ENCODE peak calls at places on chromosomes 6 and 20, in five cellular contexts. One of them, this sample, is unnamed.

GRCh38 chr6:107540465-107540857 is 50.5 kb downstream of the SOBP start:
- DNase-seq in RCC 7860: no peak
- DNase-seq in amygdala: no peak
- DNase-seq in aorta: no peak
- DNase-seq in NCI-H2227 treated with DMSO at 0.1 percent for 48 hours: peak
- DNase-seq in this sample: no peak

GRCh38 chr20:8361008-8361652 is 229.1 kb downstream of the PLCB1 start:
- DNase-seq in RCC 7860: no peak
- DNase-seq in aorta: no peak
- DNase-seq in amygdala: no peak
- DNase-seq in NCI-H2227 treated with DMSO at 0.1 percent for 48 hours: no peak
- DNase-seq in this sample: no peak

GRCh38 chr6:165646484-165646883 is 16.6 kb downstream of the PDE10A start:
- DNase-seq in RCC 7860: no peak
- DNase-seq in amygdala: no peak
- DNase-seq in aorta: no peak
- DNase-seq in NCI-H2227 treated with DMSO at 0.1 percent for 48 hours: no peak
- DNase-seq in this sample: no peak

GRCh38 chr6:45548657-45549515 is 171.2 kb upstream of the SUPT3H start:
- DNase-seq in RCC 7860: no peak
- DNase-seq in aorta: no peak
- DNase-seq in amygdala: no peak
- DNase-seq in NCI-H2227 treated with DMSO at 0.1 percent for 48 hours: no peak
- DNase-seq in this sample: no peak

GRCh38 chr6:100202417-100203194 is 208.6 kb upstream of the MCHR2 start:
- DNase-seq in aorta: no peak
- DNase-seq in RCC 7860: peak
- DNase-seq in amygdala: no peak
- DNase-seq in NCI-H2227 treated with DMSO at 0.1 percent for 48 hours: no peak
- DNase-seq in this sample: no peak

GRCh38 chr6:70221025-70221714 is 81.7 kb downstream of the COL9A1 start:
- DNase-seq in NCI-H2227 treated with DMSO at 0.1 percent for 48 hours: peak
- DNase-seq in aorta: no peak
- DNase-seq in RCC 7860: peak
- DNase-seq in amygdala: no peak
- DNase-seq in this sample: no peak

GRCh38 chr6:104957301-104958177 is 632 bp downstream of the LIN28B start:
- DNase-seq in aorta: no peak
- DNase-seq in NCI-H2227 treated with DMSO at 0.1 percent for 48 hours: peak
- DNase-seq in amygdala: no peak
- DNase-seq in RCC 7860: no peak
- DNase-seq in this sample: no peak

GRCh38 chr20:17874271-17875105 is 94.1 kb downstream of the SNX5 start:
- DNase-seq in aorta: no peak
- DNase-seq in amygdala: no peak
- DNase-seq in NCI-H2227 treated with DMSO at 0.1 percent for 48 hours: no peak
- DNase-seq in RCC 7860: no peak
- DNase-seq in this sample: no peak

GRCh38 chr6:5786321-5787053 is 220.2 kb downstream of the NRN1 start:
- DNase-seq in RCC 7860: no peak
- DNase-seq in NCI-H2227 treated with DMSO at 0.1 percent for 48 hours: no peak
- DNase-seq in aorta: no peak
- DNase-seq in amygdala: no peak
- DNase-seq in this sample: no peak

GRCh38 chr6:161228911-161229591 is 44.8 kb downstream of the AGPAT4 start:
- DNase-seq in aorta: no peak
- DNase-seq in RCC 7860: peak
- DNase-seq in NCI-H2227 treated with DMSO at 0.1 percent for 48 hours: no peak
- DNase-seq in amygdala: no peak
- DNase-seq in this sample: no peak

GRCh38 chr6:14826456-14826855 is 419.4 kb upstream of the JARID2 start:
- DNase-seq in RCC 7860: no peak
- DNase-seq in amygdala: no peak
- DNase-seq in NCI-H2227 treated with DMSO at 0.1 percent for 48 hours: no peak
- DNase-seq in aorta: no peak
- DNase-seq in this sample: no peak

GRCh38 chr6:90121982-90122381 is 174.7 kb downstream of the BACH2 start:
- DNase-seq in amygdala: no peak
- DNase-seq in NCI-H2227 treated with DMSO at 0.1 percent for 48 hours: no peak
- DNase-seq in aorta: peak
- DNase-seq in RCC 7860: no peak
- DNase-seq in this sample: no peak

GRCh38 chr6:22017272-22017671 is 279.6 kb downstream of the PRL start:
- DNase-seq in amygdala: no peak
- DNase-seq in NCI-H2227 treated with DMSO at 0.1 percent for 48 hours: no peak
- DNase-seq in aorta: no peak
- DNase-seq in RCC 7860: no peak
- DNase-seq in this sample: no peak

GRCh38 chr6:36120979-36121706 is 9.2 kb upstream of the MAPK13 start:
- DNase-seq in NCI-H2227 treated with DMSO at 0.1 percent for 48 hours: no peak
- DNase-seq in amygdala: no peak
- DNase-seq in RCC 7860: no peak
- DNase-seq in aorta: peak
- DNase-seq in this sample: no peak

GRCh38 chr6:15736023-15736696 is 73.3 kb upstream of the DTNBP1 start:
- DNase-seq in NCI-H2227 treated with DMSO at 0.1 percent for 48 hours: no peak
- DNase-seq in amygdala: no peak
- DNase-seq in RCC 7860: no peak
- DNase-seq in aorta: no peak
- DNase-seq in this sample: no peak

GRCh38 chr20:3446779-3447178 is 24.0 kb upstream of the ATRN start:
- DNase-seq in amygdala: no peak
- DNase-seq in RCC 7860: no peak
- DNase-seq in aorta: no peak
- DNase-seq in NCI-H2227 treated with DMSO at 0.1 percent for 48 hours: no peak
- DNase-seq in this sample: no peak

GRCh38 chr20:40148886-40149285 is 540.1 kb downstream of the MAFB start:
- DNase-seq in NCI-H2227 treated with DMSO at 0.1 percent for 48 hours: no peak
- DNase-seq in amygdala: no peak
- DNase-seq in aorta: no peak
- DNase-seq in RCC 7860: no peak
- DNase-seq in this sample: no peak

GRCh38 chr6:109791301-109791700 is 100.2 kb downstream of the FIG4 start:
- DNase-seq in amygdala: no peak
- DNase-seq in NCI-H2227 treated with DMSO at 0.1 percent for 48 hours: no peak
- DNase-seq in aorta: no peak
- DNase-seq in RCC 7860: peak
- DNase-seq in this sample: no peak

GRCh38 chr6:74458536-74458935 is 747.3 kb downstream of the COL12A1 start:
- DNase-seq in aorta: no peak
- DNase-seq in RCC 7860: no peak
- DNase-seq in amygdala: no peak
- DNase-seq in NCI-H2227 treated with DMSO at 0.1 percent for 48 hours: no peak
- DNase-seq in this sample: no peak

GRCh38 chr20:327041-327945 is 1.9 kb downstream of the SOX12 start:
- DNase-seq in NCI-H2227 treated with DMSO at 0.1 percent for 48 hours: peak
- DNase-seq in RCC 7860: no peak
- DNase-seq in amygdala: peak
- DNase-seq in aorta: peak
- DNase-seq in this sample: peak

GRCh38 chr6:43256670-43257664 is 13.7 kb downstream of the TTBK1 start:
- DNase-seq in NCI-H2227 treated with DMSO at 0.1 percent for 48 hours: no peak
- DNase-seq in RCC 7860: no peak
- DNase-seq in amygdala: no peak
- DNase-seq in aorta: no peak
- DNase-seq in this sample: no peak

GRCh38 chr6:158631678-158632537 is 12.6 kb downstream of the DYNLT1 start:
- DNase-seq in RCC 7860: peak
- DNase-seq in amygdala: no peak
- DNase-seq in aorta: peak
- DNase-seq in NCI-H2227 treated with DMSO at 0.1 percent for 48 hours: no peak
- DNase-seq in this sample: no peak

GRCh38 chr6:150492941-150493340 is 106.7 kb upstream of the PLEKHG1 start:
- DNase-seq in aorta: no peak
- DNase-seq in RCC 7860: peak
- DNase-seq in amygdala: no peak
- DNase-seq in NCI-H2227 treated with DMSO at 0.1 percent for 48 hours: no peak
- DNase-seq in this sample: no peak

GRCh38 chr6:32933661-32934085 is 7.2 kb downstream of the HLA-DMB start:
- DNase-seq in amygdala: no peak
- DNase-seq in NCI-H2227 treated with DMSO at 0.1 percent for 48 hours: peak
- DNase-seq in RCC 7860: peak
- DNase-seq in aorta: peak
- DNase-seq in this sample: peak

GRCh38 chr6:80197474-80197873 is 91.0 kb downstream of the BCKDHB start:
- DNase-seq in RCC 7860: peak
- DNase-seq in aorta: no peak
- DNase-seq in NCI-H2227 treated with DMSO at 0.1 percent for 48 hours: no peak
- DNase-seq in amygdala: no peak
- DNase-seq in this sample: no peak

GRCh38 chr6:44575644-44576043 is 188.1 kb downstream of the CDC5L start:
- DNase-seq in RCC 7860: no peak
- DNase-seq in NCI-H2227 treated with DMSO at 0.1 percent for 48 hours: no peak
- DNase-seq in amygdala: no peak
- DNase-seq in aorta: no peak
- DNase-seq in this sample: no peak

GRCh38 chr6:111668410-111668809 is 62.7 kb upstream of the TRAF3IP2 start:
- DNase-seq in aorta: no peak
- DNase-seq in NCI-H2227 treated with DMSO at 0.1 percent for 48 hours: no peak
- DNase-seq in RCC 7860: no peak
- DNase-seq in amygdala: no peak
- DNase-seq in this sample: no peak

GRCh38 chr6:7150381-7151064 is 42.8 kb downstream of the RREB1 start:
- DNase-seq in aorta: no peak
- DNase-seq in amygdala: no peak
- DNase-seq in NCI-H2227 treated with DMSO at 0.1 percent for 48 hours: no peak
- DNase-seq in RCC 7860: peak
- DNase-seq in this sample: no peak

GRCh38 chr6:138007014-138007472 is 100.2 kb downstream of the PERP start:
- DNase-seq in RCC 7860: peak
- DNase-seq in amygdala: no peak
- DNase-seq in NCI-H2227 treated with DMSO at 0.1 percent for 48 hours: no peak
- DNase-seq in aorta: no peak
- DNase-seq in this sample: no peak

GRCh38 chr6:32689531-32690505 is 23.4 kb upstream of the HLA-DQB1 start:
- DNase-seq in amygdala: no peak
- DNase-seq in RCC 7860: no peak
- DNase-seq in NCI-H2227 treated with DMSO at 0.1 percent for 48 hours: no peak
- DNase-seq in aorta: no peak
- DNase-seq in this sample: no peak

GRCh38 chr6:157238346-157238745 is 85.0 kb downstream of the TMEM242 start:
- DNase-seq in RCC 7860: no peak
- DNase-seq in NCI-H2227 treated with DMSO at 0.1 percent for 48 hours: no peak
- DNase-seq in aorta: peak
- DNase-seq in amygdala: no peak
- DNase-seq in this sample: no peak

GRCh38 chr20:51095755-51096509 is 73.0 kb upstream of the KCNG1 start:
- DNase-seq in RCC 7860: no peak
- DNase-seq in NCI-H2227 treated with DMSO at 0.1 percent for 48 hours: no peak
- DNase-seq in amygdala: no peak
- DNase-seq in aorta: no peak
- DNase-seq in this sample: no peak

This sample was measured in anterior cingulate cortex.